ENCODE peak calls at places on chromosomes 6 and 20, in seven cellular contexts. One of them, this sample, is unnamed.

GRCh38 chr6:42249279-42249678 is 31.6 kb upstream of the MRPS10 start:
- DNase-seq in adrenal gland: no peak
- DNase-seq in neuronal stem cell: no peak
- DNase-seq in GM12891: no peak
- DNase-seq in NCI-H1436: no peak
- DNase-seq in GM23338: no peak
- DNase-seq in dermis blood vessel endothelial cell: no peak
- DNase-seq in this sample: no peak

GRCh38 chr20:44115762-44116644 is 71.0 kb downstream of the JPH2 start:
- DNase-seq in adrenal gland: no peak
- DNase-seq in neuronal stem cell: no peak
- DNase-seq in GM12891: no peak
- DNase-seq in NCI-H1436: no peak
- DNase-seq in GM23338: peak
- DNase-seq in dermis blood vessel endothelial cell: no peak
- DNase-seq in this sample: no peak

GRCh38 chr20:4183361-4183760 is 168.0 kb upstream of the RNF24 start:
- DNase-seq in adrenal gland: no peak
- DNase-seq in neuronal stem cell: no peak
- DNase-seq in GM12891: no peak
- DNase-seq in NCI-H1436: no peak
- DNase-seq in GM23338: no peak
- DNase-seq in dermis blood vessel endothelial cell: no peak
- DNase-seq in this sample: no peak

GRCh38 chr20:61847420-61847748 is 218.3 kb downstream of the TAF4 start:
- DNase-seq in adrenal gland: no peak
- DNase-seq in neuronal stem cell: no peak
- DNase-seq in GM12891: no peak
- DNase-seq in NCI-H1436: no peak
- DNase-seq in GM23338: no peak
- DNase-seq in dermis blood vessel endothelial cell: no peak
- DNase-seq in this sample: no peak

GRCh38 chr6:75876152-75876551 is 127.1 kb downstream of the MYO6 start:
- DNase-seq in adrenal gland: no peak
- DNase-seq in neuronal stem cell: no peak
- DNase-seq in GM12891: no peak
- DNase-seq in NCI-H1436: no peak
- DNase-seq in GM23338: no peak
- DNase-seq in dermis blood vessel endothelial cell: no peak
- DNase-seq in this sample: no peak

GRCh38 chr6:28794175-28795002 is 129.4 kb downstream of the TRIM27 start:
- DNase-seq in adrenal gland: no peak
- DNase-seq in neuronal stem cell: no peak
- DNase-seq in GM12891: no peak
- DNase-seq in NCI-H1436: no peak
- DNase-seq in GM23338: peak
- DNase-seq in dermis blood vessel endothelial cell: peak
- DNase-seq in this sample: peak

GRCh38 chr6:132669690-132670291 is 10.8 kb upstream of the TAAR1 start:
- DNase-seq in adrenal gland: no peak
- DNase-seq in neuronal stem cell: no peak
- DNase-seq in GM12891: no peak
- DNase-seq in NCI-H1436: peak
- DNase-seq in GM23338: peak
- DNase-seq in dermis blood vessel endothelial cell: peak
- DNase-seq in this sample: peak

GRCh38 chr20:64224344-64225165 is 31.0 kb upstream of the PCMTD2 start:
- DNase-seq in adrenal gland: no peak
- DNase-seq in neuronal stem cell: no peak
- DNase-seq in GM12891: no peak
- DNase-seq in NCI-H1436: no peak
- DNase-seq in GM23338: no peak
- DNase-seq in dermis blood vessel endothelial cell: peak
- DNase-seq in this sample: no peak

GRCh38 chr6:160190974-160191373 is 67.6 kb downstream of the SLC22A2 start:
- DNase-seq in adrenal gland: peak
- DNase-seq in neuronal stem cell: no peak
- DNase-seq in GM12891: no peak
- DNase-seq in NCI-H1436: no peak
- DNase-seq in GM23338: no peak
- DNase-seq in dermis blood vessel endothelial cell: no peak
- DNase-seq in this sample: no peak

GRCh38 chr6:14117158-14118090 is at the start of gene CD83:
- DNase-seq in adrenal gland: peak
- DNase-seq in neuronal stem cell: peak
- DNase-seq in GM12891: peak
- DNase-seq in NCI-H1436: peak
- DNase-seq in GM23338: peak
- DNase-seq in dermis blood vessel endothelial cell: peak
- DNase-seq in this sample: peak

GRCh38 chr6:84037425-84038089 is 4.0 kb downstream of the MRAP2 start:
- DNase-seq in adrenal gland: no peak
- DNase-seq in neuronal stem cell: no peak
- DNase-seq in GM12891: no peak
- DNase-seq in NCI-H1436: no peak
- DNase-seq in GM23338: no peak
- DNase-seq in dermis blood vessel endothelial cell: no peak
- DNase-seq in this sample: no peak

GRCh38 chr6:134165827-134166226 is 113.4 kb upstream of the SLC2A12 start:
- DNase-seq in adrenal gland: no peak
- DNase-seq in neuronal stem cell: no peak
- DNase-seq in GM12891: no peak
- DNase-seq in NCI-H1436: no peak
- DNase-seq in GM23338: no peak
- DNase-seq in dermis blood vessel endothelial cell: no peak
- DNase-seq in this sample: no peak

GRCh38 chr20:33108641-33109040 is 29.2 kb downstream of the BPIFB4 start:
- DNase-seq in adrenal gland: no peak
- DNase-seq in neuronal stem cell: no peak
- DNase-seq in GM12891: no peak
- DNase-seq in NCI-H1436: no peak
- DNase-seq in GM23338: no peak
- DNase-seq in dermis blood vessel endothelial cell: no peak
- DNase-seq in this sample: no peak

GRCh38 chr6:113857565-113858066 is 471 bp downstream of the MARCKS start:
- DNase-seq in adrenal gland: peak
- DNase-seq in neuronal stem cell: peak
- DNase-seq in GM12891: no peak
- DNase-seq in NCI-H1436: no peak
- DNase-seq in GM23338: peak
- DNase-seq in dermis blood vessel endothelial cell: no peak
- DNase-seq in this sample: no peak

GRCh38 chr6:53530780-53531386 is 14.0 kb downstream of the GCLC start:
- DNase-seq in adrenal gland: no peak
- DNase-seq in neuronal stem cell: no peak
- DNase-seq in GM12891: no peak
- DNase-seq in NCI-H1436: no peak
- DNase-seq in GM23338: no peak
- DNase-seq in dermis blood vessel endothelial cell: no peak
- DNase-seq in this sample: no peak

GRCh38 chr6:157060440-157060949 is 262.8 kb downstream of the TMEM242 start:
- DNase-seq in adrenal gland: no peak
- DNase-seq in neuronal stem cell: no peak
- DNase-seq in GM12891: no peak
- DNase-seq in NCI-H1436: no peak
- DNase-seq in GM23338: no peak
- DNase-seq in dermis blood vessel endothelial cell: no peak
- DNase-seq in this sample: no peak

GRCh38 chr6:11632231-11632630 is 94.7 kb downstream of the TMEM170B start:
- DNase-seq in adrenal gland: no peak
- DNase-seq in neuronal stem cell: no peak
- DNase-seq in GM12891: no peak
- DNase-seq in NCI-H1436: no peak
- DNase-seq in GM23338: no peak
- DNase-seq in dermis blood vessel endothelial cell: no peak
- DNase-seq in this sample: no peak